ENCODE peak calls at places on chromosomes 12 and 14, in nine cellular contexts. One of them, this sample, is unnamed.

GRCh38 chr12:68229956-68230355 is 4.3 kb upstream of the IL26 start:
- DNase-seq in CD8-positive, alpha-beta memory T cell: no peak
- DNase-seq in HT1080: no peak
- DNase-seq in iris pigment epithelial cell: no peak
- DNase-seq in NCI-H2081: no peak
- DNase-seq in endothelial cell: no peak
- DNase-seq in Calu3: no peak
- DNase-seq in breast epithelium: no peak
- DNase-seq in RKO: no peak
- DNase-seq in this sample: no peak

GRCh38 chr12:613996-614726 is 49.1 kb downstream of the NINJ2 start:
- DNase-seq in HT1080: peak; percentile 44
- DNase-seq in RKO: peak; percentile 8
- DNase-seq in NCI-H2081: no peak
- DNase-seq in iris pigment epithelial cell: no peak
- DNase-seq in endothelial cell: no peak
- DNase-seq in Calu3: peak; percentile 36
- DNase-seq in breast epithelium: no peak
- DNase-seq in CD8-positive, alpha-beta memory T cell: peak; percentile 2
- DNase-seq in this sample: no peak

GRCh38 chr12:32903763-32904162 is 7.2 kb upstream of the PKP2 start:
- DNase-seq in CD8-positive, alpha-beta memory T cell: no peak
- DNase-seq in iris pigment epithelial cell: no peak
- DNase-seq in breast epithelium: no peak
- DNase-seq in HT1080: no peak
- DNase-seq in NCI-H2081: no peak
- DNase-seq in RKO: no peak
- DNase-seq in Calu3: no peak
- DNase-seq in endothelial cell: no peak
- DNase-seq in this sample: no peak

GRCh38 chr12:11892065-11892391 is 178.7 kb upstream of the BCL2L14 start:
- DNase-seq in RKO: no peak
- DNase-seq in Calu3: no peak
- DNase-seq in NCI-H2081: no peak
- DNase-seq in CD8-positive, alpha-beta memory T cell: no peak
- DNase-seq in endothelial cell: no peak
- DNase-seq in breast epithelium: no peak
- DNase-seq in iris pigment epithelial cell: no peak
- DNase-seq in HT1080: no peak
- DNase-seq in this sample: no peak

GRCh38 chr12:47651368-47652254 is 54.2 kb downstream of the RPAP3 start:
- DNase-seq in RKO: peak; percentile 82
- DNase-seq in CD8-positive, alpha-beta memory T cell: peak; percentile 43
- DNase-seq in breast epithelium: peak; percentile 48
- DNase-seq in HT1080: peak; percentile 74
- DNase-seq in Calu3: peak; percentile 23
- DNase-seq in iris pigment epithelial cell: peak; percentile 77
- DNase-seq in NCI-H2081: peak; percentile 60
- DNase-seq in endothelial cell: peak; percentile 40
- DNase-seq in this sample: peak; percentile 17

GRCh38 chr14:65239897-65240296 is 137.6 kb upstream of the MAX start:
- DNase-seq in endothelial cell: no peak
- DNase-seq in CD8-positive, alpha-beta memory T cell: no peak
- DNase-seq in breast epithelium: no peak
- DNase-seq in Calu3: no peak
- DNase-seq in iris pigment epithelial cell: no peak
- DNase-seq in RKO: no peak
- DNase-seq in HT1080: no peak
- DNase-seq in NCI-H2081: no peak
- DNase-seq in this sample: no peak

GRCh38 chr12:26941251-26941650 is 3.0 kb downstream of the FGFR1OP2 start:
- DNase-seq in Calu3: no peak
- DNase-seq in RKO: no peak
- DNase-seq in NCI-H2081: no peak
- DNase-seq in breast epithelium: no peak
- DNase-seq in iris pigment epithelial cell: peak; percentile 33
- DNase-seq in endothelial cell: no peak
- DNase-seq in CD8-positive, alpha-beta memory T cell: peak; percentile 14
- DNase-seq in HT1080: no peak
- DNase-seq in this sample: no peak

GRCh38 chr14:50260511-50260910 is 29.1 kb upstream of the SOS2 start:
- DNase-seq in NCI-H2081: peak; percentile 16
- DNase-seq in iris pigment epithelial cell: peak; percentile 54
- DNase-seq in CD8-positive, alpha-beta memory T cell: peak; percentile 11
- DNase-seq in Calu3: peak; percentile 12
- DNase-seq in RKO: peak; percentile 36
- DNase-seq in breast epithelium: no peak
- DNase-seq in endothelial cell: peak; percentile 16
- DNase-seq in HT1080: peak; percentile 15
- DNase-seq in this sample: no peak

GRCh38 chr12:32290411-32290810 is 108.9 kb upstream of the FGD4 start:
- DNase-seq in breast epithelium: no peak
- DNase-seq in HT1080: peak; percentile 18
- DNase-seq in RKO: no peak
- DNase-seq in iris pigment epithelial cell: peak; percentile 79
- DNase-seq in Calu3: no peak
- DNase-seq in NCI-H2081: no peak
- DNase-seq in endothelial cell: no peak
- DNase-seq in CD8-positive, alpha-beta memory T cell: no peak
- DNase-seq in this sample: no peak

GRCh38 chr12:23209793-23210192 is 584.8 kb downstream of the ETNK1 start:
- DNase-seq in iris pigment epithelial cell: peak; percentile 3
- DNase-seq in endothelial cell: no peak
- DNase-seq in Calu3: no peak
- DNase-seq in NCI-H2081: no peak
- DNase-seq in breast epithelium: no peak
- DNase-seq in RKO: no peak
- DNase-seq in HT1080: no peak
- DNase-seq in CD8-positive, alpha-beta memory T cell: no peak
- DNase-seq in this sample: no peak

GRCh38 chr14:84247693-84248092 is 1282.3 kb upstream of the FLRT2 start:
- DNase-seq in CD8-positive, alpha-beta memory T cell: no peak
- DNase-seq in endothelial cell: no peak
- DNase-seq in HT1080: no peak
- DNase-seq in breast epithelium: no peak
- DNase-seq in Calu3: no peak
- DNase-seq in RKO: no peak
- DNase-seq in NCI-H2081: no peak
- DNase-seq in iris pigment epithelial cell: no peak
- DNase-seq in this sample: no peak

GRCh38 chr12:122793685-122794106 is 19.3 kb downstream of the CCDC62 start:
- DNase-seq in endothelial cell: peak; percentile 9
- DNase-seq in HT1080: peak; percentile 50
- DNase-seq in NCI-H2081: peak; percentile 49
- DNase-seq in Calu3: peak; percentile 18
- DNase-seq in RKO: peak; percentile 75
- DNase-seq in iris pigment epithelial cell: peak; percentile 62
- DNase-seq in CD8-positive, alpha-beta memory T cell: peak; percentile 46
- DNase-seq in breast epithelium: no peak
- DNase-seq in this sample: peak; percentile 51

GRCh38 chr12:14716848-14717444 is 20.5 kb upstream of the GUCY2C start:
- DNase-seq in iris pigment epithelial cell: peak; percentile 62
- DNase-seq in endothelial cell: peak; percentile 55
- DNase-seq in CD8-positive, alpha-beta memory T cell: peak; percentile 29
- DNase-seq in Calu3: peak; percentile 55
- DNase-seq in RKO: peak; percentile 43
- DNase-seq in HT1080: peak; percentile 22
- DNase-seq in breast epithelium: no peak
- DNase-seq in NCI-H2081: peak; percentile 56
- DNase-seq in this sample: peak; percentile 8

GRCh38 chr12:5051913-5052312 is 8.2 kb downstream of the KCNA5 start:
- DNase-seq in RKO: no peak
- DNase-seq in endothelial cell: no peak
- DNase-seq in iris pigment epithelial cell: no peak
- DNase-seq in CD8-positive, alpha-beta memory T cell: no peak
- DNase-seq in HT1080: no peak
- DNase-seq in NCI-H2081: no peak
- DNase-seq in Calu3: no peak
- DNase-seq in breast epithelium: no peak
- DNase-seq in this sample: no peak

GRCh38 chr12:112916270-112916669 is 9.5 kb downstream of the OAS1 start:
- DNase-seq in NCI-H2081: no peak
- DNase-seq in endothelial cell: no peak
- DNase-seq in CD8-positive, alpha-beta memory T cell: no peak
- DNase-seq in breast epithelium: peak; percentile 89
- DNase-seq in iris pigment epithelial cell: peak; percentile 50
- DNase-seq in Calu3: no peak
- DNase-seq in HT1080: no peak
- DNase-seq in RKO: no peak
- DNase-seq in this sample: no peak

GRCh38 chr12:131094831-131095805 is 141.4 kb downstream of the ADGRD1 start:
- DNase-seq in Calu3: no peak
- DNase-seq in CD8-positive, alpha-beta memory T cell: no peak
- DNase-seq in NCI-H2081: no peak
- DNase-seq in HT1080: no peak
- DNase-seq in iris pigment epithelial cell: no peak
- DNase-seq in RKO: no peak
- DNase-seq in endothelial cell: no peak
- DNase-seq in breast epithelium: no peak
- DNase-seq in this sample: no peak

GRCh38 chr12:34604631-34605509 is 582.6 kb downstream of the ALG10 start:
- DNase-seq in RKO: no peak
- DNase-seq in NCI-H2081: no peak
- DNase-seq in HT1080: no peak
- DNase-seq in CD8-positive, alpha-beta memory T cell: no peak
- DNase-seq in endothelial cell: no peak
- DNase-seq in breast epithelium: no peak
- DNase-seq in iris pigment epithelial cell: no peak
- DNase-seq in Calu3: no peak
- DNase-seq in this sample: no peak

GRCh38 chr14:59253527-59253926 is 65.1 kb downstream of the DAAM1 start:
- DNase-seq in iris pigment epithelial cell: no peak
- DNase-seq in RKO: no peak
- DNase-seq in HT1080: no peak
- DNase-seq in endothelial cell: no peak
- DNase-seq in breast epithelium: no peak
- DNase-seq in Calu3: no peak
- DNase-seq in NCI-H2081: no peak
- DNase-seq in CD8-positive, alpha-beta memory T cell: no peak
- DNase-seq in this sample: no peak